ENCODE peak calls at places on chromosomes 6 and 20, in four cellular contexts. One of them, this sample, is unnamed.

GRCh38 chr6:152220785-152221184 is 413.3 kb downstream of the ESR1 start:
- DNase-seq in IMR-90: no peak
- DNase-seq in MV-4-11: no peak
- DNase-seq in fibroblast of the conjunctiva: peak
- DNase-seq in this sample: no peak

GRCh38 chr6:111936718-111937117 is 63.5 kb upstream of the FYN start:
- DNase-seq in IMR-90: no peak
- DNase-seq in MV-4-11: no peak
- DNase-seq in fibroblast of the conjunctiva: no peak
- DNase-seq in this sample: no peak

GRCh38 chr20:47311211-47311610 is 45.3 kb downstream of the ZMYND8 start:
- DNase-seq in IMR-90: no peak
- DNase-seq in MV-4-11: no peak
- DNase-seq in fibroblast of the conjunctiva: no peak
- DNase-seq in this sample: no peak

GRCh38 chr20:45406260-45407066 is 1.6 kb upstream of the DBNDD2 start:
- DNase-seq in IMR-90: no peak
- DNase-seq in MV-4-11: no peak
- DNase-seq in fibroblast of the conjunctiva: no peak
- DNase-seq in this sample: no peak

GRCh38 chr6:44078795-44079671 is 48.2 kb downstream of the MRPL14 start:
- DNase-seq in IMR-90: peak
- DNase-seq in MV-4-11: no peak
- DNase-seq in fibroblast of the conjunctiva: no peak
- DNase-seq in this sample: no peak

GRCh38 chr6:134308800-134309199 is 9.1 kb downstream of the SGK1 start:
- DNase-seq in IMR-90: no peak
- DNase-seq in MV-4-11: no peak
- DNase-seq in fibroblast of the conjunctiva: no peak
- DNase-seq in this sample: no peak

GRCh38 chr6:35391240-35391968 is 49.0 kb downstream of the PPARD start:
- DNase-seq in IMR-90: peak
- DNase-seq in MV-4-11: no peak
- DNase-seq in fibroblast of the conjunctiva: no peak
- DNase-seq in this sample: peak

GRCh38 chr6:161303628-161304340 is 29.9 kb upstream of the AGPAT4 start:
- DNase-seq in IMR-90: peak
- DNase-seq in MV-4-11: no peak
- DNase-seq in fibroblast of the conjunctiva: no peak
- DNase-seq in this sample: no peak

GRCh38 chr6:85192186-85192585 is 257.7 kb upstream of the NT5E start:
- DNase-seq in IMR-90: peak
- DNase-seq in MV-4-11: no peak
- DNase-seq in fibroblast of the conjunctiva: no peak
- DNase-seq in this sample: peak